ENCODE peak calls at places on chromosomes 6 and 20, in six cellular contexts. M, Y, X, H, Q and U are unnamed samples.

GRCh38 chr6:116631379-116631990 is 15.2 kb downstream of the RSPH4A start:
- DNase-seq in M (no peak), Y (peak), X (no peak), H (no peak), Q (no peak), U (no peak)

GRCh38 chr6:11337306-11337705 is 104.8 kb upstream of the NEDD9 start:
- DNase-seq in M (no peak), Y (no peak), X (no peak), H (no peak), Q (no peak), U (no peak)

GRCh38 chr6:113120214-113120576 is 737.0 kb upstream of the MARCKS start:
- DNase-seq in M (no peak), Y (no peak), X (no peak), H (peak), Q (no peak), U (no peak)

GRCh38 chr6:152816055-152816454 is 65.5 kb downstream of the VIP start:
- DNase-seq in M (no peak), Y (no peak), X (no peak), H (no peak), Q (no peak), U (no peak)

GRCh38 chr6:110116258-110116657 is 63.2 kb downstream of the WASF1 start:
- DNase-seq in M (no peak), Y (peak), X (no peak), H (no peak), Q (no peak), U (no peak)

GRCh38 chr6:166715065-166715464 is 88.0 kb upstream of the RPS6KA2 start:
- DNase-seq in M (no peak), Y (no peak), X (no peak), H (no peak), Q (no peak), U (no peak)

GRCh38 chr20:41587523-41587922 is 30.7 kb downstream of the CHD6 start:
- DNase-seq in M (no peak), Y (no peak), X (peak), H (no peak), Q (no peak), U (no peak)

GRCh38 chr6:136284909-136285308 is 4.7 kb downstream of the BCLAF1 start:
- DNase-seq in M (no peak), Y (no peak), X (no peak), H (no peak), Q (no peak), U (no peak)

GRCh38 chr6:150696156-150696555 is 96.5 kb downstream of the PLEKHG1 start:
- DNase-seq in M (no peak), Y (no peak), X (no peak), H (no peak), Q (no peak), U (no peak)

GRCh38 chr6:141437685-141438084 is 695.0 kb upstream of the GJE1 start:
- DNase-seq in M (no peak), Y (no peak), X (no peak), H (no peak), Q (no peak), U (no peak)

GRCh38 chr6:12017876-12018401 is 5.8 kb downstream of the HIVEP1 start:
- DNase-seq in M (no peak), Y (no peak), X (no peak), H (no peak), Q (no peak), U (no peak)

GRCh38 chr20:2700913-2701620 is 8.5 kb downstream of the EBF4 start:
- DNase-seq in M (no peak), Y (no peak), X (no peak), H (no peak), Q (no peak), U (no peak)

GRCh38 chr6:98831057-98832031 is 3.0 kb upstream of the POU3F2 start:
- DNase-seq in M (no peak), Y (peak), X (no peak), H (no peak), Q (no peak), U (peak)

GRCh38 chr6:53302678-53303360 is 45.9 kb downstream of the ELOVL5 start:
- DNase-seq in M (no peak), Y (no peak), X (no peak), H (no peak), Q (no peak), U (no peak)

GRCh38 chr6:76803038-76803580 is 660.2 kb downstream of the HTR1B start:
- DNase-seq in M (no peak), Y (no peak), X (no peak), H (no peak), Q (no peak), U (no peak)

GRCh38 chr6:135568366-135568765 is 70.8 kb upstream of the AHI1 start:
- DNase-seq in M (no peak), Y (no peak), X (peak), H (peak), Q (no peak), U (peak)

GRCh38 chr20:21832442-21833152 is 127.1 kb downstream of the PAX1 start:
- DNase-seq in M (no peak), Y (no peak), X (no peak), H (no peak), Q (no peak), U (no peak)

GRCh38 chr6:38185752-38186151 is 366.2 kb downstream of the ZFAND3 start:
- DNase-seq in M (no peak), Y (no peak), X (no peak), H (no peak), Q (no peak), U (no peak)

GRCh38 chr6:38184041-38184779 is 364.7 kb downstream of the ZFAND3 start:
- DNase-seq in M (no peak), Y (peak), X (no peak), H (no peak), Q (no peak), U (no peak)

GRCh38 chr6:38182426-38182825 is 362.9 kb downstream of the ZFAND3 start:
- DNase-seq in M (no peak), Y (peak), X (no peak), H (no peak), Q (no peak), U (no peak)

GRCh38 chr6:38185244-38185643 is 365.7 kb downstream of the ZFAND3 start:
- DNase-seq in M (no peak), Y (peak), X (no peak), H (no peak), Q (no peak), U (no peak)

GRCh38 chr6:38184780-38185080 is 365.2 kb downstream of the ZFAND3 start:
- DNase-seq in M (no peak), Y (peak), X (no peak), H (no peak), Q (no peak), U (no peak)
- TF ChIP-seq CTCF in M (no peak), Y (no peak), X (no peak), H (no peak), Q (no peak), U (no peak)

DNA sequence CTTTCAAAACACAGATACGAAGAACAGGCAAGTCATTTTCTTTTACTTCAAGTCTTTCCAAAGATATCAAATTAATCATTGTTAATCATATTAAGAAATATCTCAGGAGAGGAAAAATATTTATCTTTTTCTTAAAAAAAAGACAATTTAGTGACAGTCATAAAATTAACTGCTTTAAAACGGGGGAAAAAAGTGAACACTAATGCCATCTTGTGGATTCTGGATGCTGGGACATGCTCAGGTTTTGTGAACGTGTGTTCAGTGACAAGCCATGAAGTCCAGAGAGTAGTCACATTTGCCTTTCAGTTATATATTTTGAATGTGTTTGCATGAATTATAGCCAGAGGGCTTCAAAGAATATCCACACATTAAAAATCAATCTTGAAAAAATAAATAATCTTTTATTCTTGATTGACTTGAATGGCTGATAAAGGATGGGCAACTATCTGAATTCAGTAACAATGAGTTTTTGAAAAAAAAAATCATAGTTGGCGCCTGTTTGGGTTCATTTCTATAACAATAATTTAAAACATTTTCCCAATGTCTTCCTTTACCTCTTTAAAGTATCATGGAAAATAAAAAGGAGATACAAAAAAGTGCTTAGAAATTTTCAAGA is 74.7 kb upstream of the NOX3 start:
- DNase-seq in M (no peak), Y (no peak), X (peak), H (no peak), Q (no peak), U (peak)
- TF ChIP-seq CTCF in M (no peak), Y (no peak), X (peak), H (peak), Q (peak), U (peak)

GRCh38 chr6:138948780-138949179 is 39.3 kb downstream of the REPS1 start:
- DNase-seq in M (no peak), Y (no peak), X (no peak), H (no peak), Q (no peak), U (no peak)

GRCh38 chr6:138948028-138948427 is 40.0 kb downstream of the REPS1 start:
- DNase-seq in M (no peak), Y (no peak), X (no peak), H (no peak), Q (no peak), U (no peak)

GRCh38 chr6:138944412-138944811 is 43.6 kb downstream of the REPS1 start:
- DNase-seq in M (no peak), Y (no peak), X (peak), H (no peak), Q (no peak), U (peak)

GRCh38 chr6:138945354-138945753 is 42.7 kb downstream of the REPS1 start:
- DNase-seq in M (no peak), Y (no peak), X (no peak), H (no peak), Q (no peak), U (no peak)

GRCh38 chr6:138943089-138943625 is 44.9 kb downstream of the REPS1 start:
- DNase-seq in M (no peak), Y (no peak), X (no peak), H (no peak), Q (no peak), U (no peak)
- TF ChIP-seq CTCF in M (no peak), Y (no peak), X (no peak), H (no peak), Q (no peak), U (no peak)

GRCh38 chr20:49786671-49787370 is 25.8 kb upstream of the SLC9A8 start:
- DNase-seq in M (no peak), Y (no peak), X (no peak), H (no peak), Q (no peak), U (no peak)
- TF ChIP-seq CTCF in M (no peak), Y (no peak), X (no peak), H (peak), Q (peak), U (no peak)

DNA sequence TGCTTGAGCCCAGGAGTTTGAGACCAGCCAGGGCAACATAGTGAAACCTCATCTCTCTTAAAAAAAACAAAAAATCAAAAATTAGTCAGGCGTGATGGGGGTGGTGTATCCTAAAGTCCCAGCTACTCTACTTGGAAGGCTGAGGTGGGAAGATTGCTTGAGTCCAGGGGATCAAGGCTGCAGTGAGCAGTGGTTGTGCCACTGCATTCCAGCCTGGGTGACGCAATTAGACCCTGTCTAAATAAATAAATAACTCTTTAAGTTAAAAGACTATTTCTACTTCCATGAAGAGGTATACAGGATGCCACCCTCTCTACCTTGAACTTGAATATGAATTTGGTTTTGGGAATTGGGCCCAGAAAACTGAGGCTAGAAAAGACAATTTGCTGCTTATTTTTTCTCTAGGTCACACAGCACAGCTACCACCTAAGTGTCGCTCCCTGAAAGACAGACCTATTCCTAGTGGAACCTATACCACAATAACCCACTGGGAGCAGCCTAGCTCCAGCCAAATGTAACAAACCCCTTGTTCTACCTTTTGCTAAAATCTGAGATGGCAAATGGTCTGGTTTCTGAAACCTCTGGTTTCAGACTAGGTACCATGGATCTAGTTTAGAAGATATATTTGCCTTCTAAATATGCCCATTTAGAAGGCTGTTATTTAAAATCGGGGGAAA is 35.2 kb downstream of the HMGCLL1 start:
- DNase-seq in M (no peak), Y (peak), X (no peak), H (no peak), Q (no peak), U (no peak)
- TF ChIP-seq CTCF in M (no peak), Y (no peak), X (no peak), H (no peak), Q (no peak), U (no peak)

DNA sequence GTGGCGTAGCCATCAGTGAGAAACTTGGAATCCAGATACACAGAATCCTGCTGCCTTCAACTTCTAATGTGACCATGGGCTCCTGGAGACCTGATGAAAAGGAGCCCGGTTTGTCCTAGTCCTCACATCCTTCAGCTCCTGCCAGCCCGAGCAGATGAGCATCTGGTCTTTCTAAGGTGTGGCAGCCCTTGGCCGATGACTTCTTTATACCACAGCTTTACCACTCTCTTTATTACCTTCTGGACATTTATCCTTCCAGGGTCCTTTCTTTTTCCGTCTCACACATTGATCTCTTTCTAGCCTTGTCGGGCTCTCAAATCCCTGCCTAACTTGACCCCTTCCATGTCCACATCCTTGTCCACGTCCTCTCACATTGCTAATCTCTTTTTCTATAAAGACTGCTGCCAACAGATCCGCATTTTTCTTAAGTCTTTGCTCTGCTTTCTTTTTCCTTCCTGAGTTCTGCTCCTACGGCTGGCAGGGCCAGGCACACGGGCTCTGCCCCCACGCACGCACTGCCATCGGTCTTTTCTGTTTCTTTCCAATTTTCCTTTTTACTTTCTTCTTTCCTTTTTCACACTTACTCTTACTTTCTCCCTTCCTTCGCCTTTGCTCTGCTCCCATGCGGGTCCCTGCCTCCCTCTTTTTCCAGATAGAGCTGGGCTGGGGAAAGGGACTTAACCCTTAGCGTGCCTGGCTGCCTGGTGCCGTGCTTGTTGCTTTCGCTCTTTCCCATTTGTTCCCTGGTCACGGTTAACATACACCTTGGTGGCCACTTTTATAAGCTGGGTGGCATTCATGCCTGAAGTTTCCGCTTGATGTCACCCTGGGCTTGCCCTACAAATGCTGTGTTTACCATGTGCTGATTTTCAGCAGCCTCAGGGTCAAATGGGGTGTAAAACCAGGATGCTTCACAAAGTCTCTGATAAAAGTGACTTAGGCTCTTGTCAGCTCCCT is 9.4 kb upstream of the GMPR start:
- DNase-seq in M (no peak), Y (no peak), X (no peak), H (no peak), Q (no peak), U (no peak)
- TF ChIP-seq CTCF in M (no peak), Y (no peak), X (peak), H (no peak), Q (peak), U (no peak)

GRCh38 chr6:14066782-14067406 is 50.7 kb upstream of the CD83 start:
- DNase-seq in M (no peak), Y (no peak), X (peak), H (peak), Q (no peak), U (peak)
- TF ChIP-seq CTCF in M (peak), Y (peak), X (peak), H (peak), Q (peak), U (peak)

GRCh38 chr20:57568960-57569359 is 8.1 kb downstream of the PCK1 start:
- DNase-seq in M (no peak), Y (no peak), X (no peak), H (no peak), Q (no peak), U (no peak)

GRCh38 chr20:57568088-57568896 is 7.4 kb downstream of the PCK1 start:
- DNase-seq in M (no peak), Y (no peak), X (no peak), H (no peak), Q (no peak), U (no peak)

GRCh38 chr20:57570898-57571297 is 10.0 kb downstream of the PCK1 start:
- DNase-seq in M (no peak), Y (no peak), X (no peak), H (no peak), Q (no peak), U (no peak)

GRCh38 chr20:57567471-57568079 is 6.7 kb downstream of the PCK1 start:
- DNase-seq in M (no peak), Y (no peak), X (no peak), H (no peak), Q (no peak), U (no peak)

DNA sequence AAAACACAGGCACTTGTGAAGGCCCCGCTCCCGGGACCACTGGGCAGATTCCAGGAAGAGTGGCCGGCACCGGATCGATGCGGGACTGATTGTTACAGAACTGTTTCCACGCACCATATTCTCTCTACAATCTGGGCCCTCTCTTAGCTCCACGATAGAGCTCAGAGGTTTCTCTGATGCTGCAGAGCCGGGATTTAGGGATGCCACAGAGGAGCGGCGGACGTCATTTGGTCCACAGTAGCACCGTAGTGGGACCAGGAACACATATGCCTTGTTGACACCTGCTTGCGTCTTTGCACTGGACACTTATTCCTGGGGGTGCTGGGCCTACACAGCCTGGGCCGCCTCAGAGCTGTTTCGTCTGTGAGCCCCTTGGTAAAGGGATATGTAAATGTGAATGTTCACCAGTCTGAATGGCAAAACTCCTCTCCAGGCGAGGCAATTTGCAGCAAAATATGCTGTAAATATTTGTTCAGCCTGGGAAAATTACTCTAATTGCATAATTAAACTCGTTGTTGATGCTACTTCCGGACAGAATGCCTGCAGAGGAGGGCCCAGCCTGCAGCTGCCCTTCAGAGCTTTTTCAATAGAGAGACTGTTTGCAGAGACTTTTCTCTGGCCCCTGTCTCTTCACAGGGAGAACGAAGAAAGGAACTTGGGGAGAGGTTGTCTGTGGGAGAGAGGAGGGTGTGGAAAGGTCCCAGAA is 9.4 kb downstream of the PCK1 start:
- DNase-seq in M (no peak), Y (no peak), X (no peak), H (no peak), Q (no peak), U (no peak)
- TF ChIP-seq CTCF in M (no peak), Y (no peak), X (no peak), H (no peak), Q (no peak), U (no peak)

DNA sequence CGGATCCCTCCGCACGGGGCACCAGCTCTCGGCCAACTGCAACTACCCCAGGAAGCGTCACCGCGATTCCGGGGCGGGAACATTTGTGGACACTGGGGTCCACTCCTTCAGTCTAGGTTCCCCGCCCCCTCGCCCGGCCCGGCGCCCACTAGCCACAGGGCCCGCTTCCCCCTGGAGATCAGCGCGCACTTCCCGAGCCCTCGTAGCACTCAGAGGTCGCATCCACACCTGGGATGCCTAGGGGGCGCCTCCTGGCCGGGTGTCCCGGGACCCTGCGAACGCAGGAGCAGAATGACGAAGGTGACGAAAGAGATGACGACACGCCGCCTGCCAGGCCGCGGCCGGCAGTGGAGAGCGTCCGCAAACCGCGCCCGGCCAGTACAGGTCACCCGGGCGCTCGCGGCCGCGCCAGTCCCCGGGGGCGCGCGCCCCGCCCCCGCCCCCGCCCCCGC is 309 bp upstream of the AIG1 start:
- DNase-seq in M (peak), Y (peak), X (peak), H (peak), Q (peak), U (peak)
- TF ChIP-seq CTCF in M (no peak), Y (no peak), X (peak), H (peak), Q (peak), U (peak)

GRCh38 chr6:72560721-72561593 is 60.9 kb upstream of the KCNQ5 start:
- DNase-seq in M (no peak), Y (no peak), X (no peak), H (no peak), Q (no peak), U (no peak)
- TF ChIP-seq CTCF in M (no peak), Y (no peak), X (peak), H (no peak), Q (no peak), U (no peak)